ENCODE peak calls at places on chromosomes 1 and 21, in five cellular contexts. J is K562, W is HCT116, I is H1, M is GM12878. R is an unnamed sample.

GRCh38 chr21:38136201-38136600 is 120.6 kb upstream of the KCNJ15 start:
- DNase-seq in J (no peak), W (no peak), I (no peak), M (no peak), R (no peak)

GRCh38 chr1:243575070-243575469 is 275.0 kb downstream of the AKT3 start:
- DNase-seq in W (no peak), I (no peak), M (no peak), J (no peak), R (no peak)

GRCh38 chr21:44046734-44047133 is 34.6 kb downstream of the TRAPPC10 start:
- DNase-seq in J (no peak), W (no peak), I (no peak), M (no peak), R (no peak)

GRCh38 chr1:116111196-116112021 is at the start of gene MAB21L3:
- DNase-seq in J (no peak), W (no peak), M (peak; percentile 40), I (no peak), R (no peak)

GRCh38 chr1:25031601-25031965 is 101.5 kb upstream of the RUNX3 start:
- DNase-seq in J (no peak), W (no peak), I (no peak), M (no peak), R (no peak)

GRCh38 chr1:178055093-178055492 is 38.8 kb upstream of the RASAL2 start:
- DNase-seq in M (no peak), I (peak; percentile 74), W (no peak), J (no peak), R (no peak)

GRCh38 chr1:244865820-244866219 is 1.5 kb upstream of the HNRNPU start:
- DNase-seq in I (no peak), W (no peak), J (no peak), M (no peak), R (no peak)

GRCh38 chr1:160357286-160358002 is 9.4 kb upstream of the NHLH1 start:
- DNase-seq in J (no peak), I (no peak), W (no peak), M (no peak), R (no peak)

GRCh38 chr21:42263591-42264131 is 44.7 kb downstream of the ABCG1 start:
- DNase-seq in M (no peak), I (no peak), J (no peak), W (no peak), R (no peak)

GRCh38 chr1:74772945-74773344 is 40.0 kb downstream of the TYW3 start:
- DNase-seq in M (no peak), J (no peak), I (no peak), W (no peak), R (no peak)

GRCh38 chr1:26784023-26784871 is 3.5 kb upstream of the PIGV start:
- DNase-seq in I (no peak), J (peak; percentile 97), M (no peak), W (no peak), R (peak; percentile 75)

GRCh38 chr1:230274254-230274653 is 151.9 kb downstream of the PGBD5 start:
- DNase-seq in I (no peak), M (no peak), J (no peak), W (no peak), R (no peak)

GRCh38 chr1:162070094-162070748 is 730 bp downstream of the NOS1AP start:
- DNase-seq in I (no peak), W (no peak), M (no peak), J (no peak), R (no peak)

GRCh38 chr1:2183937-2184334 is 10.6 kb downstream of the FAAP20 start:
- DNase-seq in I (no peak), J (no peak), W (no peak), M (no peak), R (no peak)

GRCh38 chr1:171988243-171988642 is 146.9 kb downstream of the DNM3 start:
- DNase-seq in J (no peak), M (no peak), W (no peak), I (no peak), R (no peak)

GRCh38 chr1:37901191-37901892 is 42.0 kb upstream of the MTF1 start:
- DNase-seq in W (no peak), J (no peak), I (no peak), M (peak; percentile 61), R (no peak)

GRCh38 chr1:182968846-182969734 is 16.1 kb upstream of the SHCBP1L start:
- DNase-seq in J (no peak), W (no peak), M (no peak), I (no peak), R (no peak)

DNA sequence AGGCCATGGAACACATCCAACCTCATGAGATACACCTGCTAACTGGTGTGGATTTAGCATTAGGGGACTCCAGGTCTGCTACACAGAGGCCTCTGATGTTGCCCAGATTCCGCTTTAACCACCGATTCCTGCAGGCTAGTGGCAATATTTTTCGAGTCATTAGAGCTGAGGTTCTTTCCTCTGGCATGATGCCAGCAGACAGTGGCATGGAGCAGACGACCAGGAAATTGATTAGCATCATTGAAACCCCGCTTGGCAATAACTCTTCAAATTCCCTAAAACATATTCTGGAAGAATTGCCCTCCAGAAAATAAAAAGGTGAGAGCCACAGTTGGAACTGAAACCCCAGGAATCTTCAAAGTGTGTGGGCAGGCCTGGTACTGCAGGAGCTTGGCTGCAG is 28.4 kb upstream of the ETV3 start:
- DNase-seq in J (no peak), I (no peak), W (no peak), M (no peak), R (no peak)
- TF ChIP-seq YY1 in J (no peak), I (no peak), W (no peak), M (no peak), R (no peak)

GRCh38 chr1:31799196-31799894 is 16.5 kb downstream of the SPOCD1 start:
- DNase-seq in I (no peak), W (no peak), M (no peak), J (no peak), R (no peak)
- H3K4me3 ChIP-seq in I (no peak overlapping the region), W (no peak overlapping the region), M (no peak overlapping the region), J (no peak overlapping the region), R (no peak overlapping the region)

GRCh38 chr21:34889537-34890257 is 159.4 kb downstream of the RUNX1 start:
- DNase-seq in M (no peak), W (no peak), J (peak; percentile 87), I (peak; percentile 80), R (no peak)

GRCh38 chr21:34890258-34890723 is 158.8 kb downstream of the RUNX1 start:
- DNase-seq in W (no peak), I (peak; percentile 46), J (no peak), M (no peak), R (no peak)

GRCh38 chr21:34889287-34889536 is 159.9 kb downstream of the RUNX1 start:
- DNase-seq in I (no peak), M (no peak), W (no peak), J (no peak), R (no peak)

GRCh38 chr21:34887729-34888568 is 161.2 kb downstream of the RUNX1 start:
- DNase-seq in W (no peak), M (no peak), I (no peak), J (peak; percentile 74), R (no peak)

GRCh38 chr21:34888569-34889286 is 160.4 kb downstream of the RUNX1 start:
- DNase-seq in M (no peak), I (peak; percentile 86), J (peak; percentile 90), W (peak; percentile 86), R (peak; percentile 95)
- TF ChIP-seq ZNF274 in M (no peak), I (no peak), J (no peak), W (no peak), R (no peak)

DNA sequence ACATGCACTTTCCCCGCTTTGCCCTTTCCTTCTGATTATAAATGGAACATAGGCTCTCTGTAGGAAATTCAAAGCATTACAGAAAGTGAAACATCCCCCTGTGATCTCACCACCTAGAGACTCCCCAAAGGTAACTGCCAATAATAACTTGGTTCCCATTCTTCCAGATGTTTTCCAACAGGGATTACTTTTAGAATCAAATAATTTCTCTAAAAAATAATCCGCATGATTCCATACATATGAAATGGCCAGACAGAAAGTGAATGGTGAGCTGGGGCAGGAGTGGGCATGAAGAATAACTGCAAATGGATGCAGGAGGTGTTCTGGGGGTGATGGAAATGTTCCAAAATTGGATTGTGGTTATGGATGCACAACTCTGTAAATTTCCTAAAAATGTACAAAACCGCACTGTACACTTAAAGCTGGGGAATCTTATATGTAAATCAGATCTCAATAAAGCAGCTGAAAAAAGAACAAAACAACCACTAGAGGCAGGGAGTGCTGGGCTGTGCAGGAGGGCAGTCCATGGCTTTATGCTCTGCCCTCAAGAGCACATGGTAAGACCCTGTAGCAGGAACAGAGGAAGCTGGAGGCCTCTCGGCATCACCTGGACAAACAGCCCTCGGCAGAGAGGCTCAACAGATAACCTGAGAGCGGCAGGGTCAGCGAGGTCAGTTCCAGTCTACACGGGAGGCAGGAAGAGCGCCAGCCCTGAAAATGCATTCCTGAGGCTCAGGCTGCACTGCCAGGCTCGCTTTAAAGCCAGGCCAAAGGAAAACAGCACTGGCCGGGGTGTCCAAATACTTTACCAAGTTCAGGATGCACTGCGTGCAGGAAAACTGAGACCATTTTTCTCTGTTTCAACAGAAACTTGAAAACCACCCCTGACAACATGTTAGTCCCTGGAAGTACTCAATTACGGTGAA is 39.7 kb downstream of the CAPZB start:
- DNase-seq in J (peak; percentile 36), M (no peak), I (no peak), W (no peak), R (no peak)
- TF ChIP-seq YY1 in J (no peak), M (no peak), I (no peak), W (no peak), R (no peak)

DNA sequence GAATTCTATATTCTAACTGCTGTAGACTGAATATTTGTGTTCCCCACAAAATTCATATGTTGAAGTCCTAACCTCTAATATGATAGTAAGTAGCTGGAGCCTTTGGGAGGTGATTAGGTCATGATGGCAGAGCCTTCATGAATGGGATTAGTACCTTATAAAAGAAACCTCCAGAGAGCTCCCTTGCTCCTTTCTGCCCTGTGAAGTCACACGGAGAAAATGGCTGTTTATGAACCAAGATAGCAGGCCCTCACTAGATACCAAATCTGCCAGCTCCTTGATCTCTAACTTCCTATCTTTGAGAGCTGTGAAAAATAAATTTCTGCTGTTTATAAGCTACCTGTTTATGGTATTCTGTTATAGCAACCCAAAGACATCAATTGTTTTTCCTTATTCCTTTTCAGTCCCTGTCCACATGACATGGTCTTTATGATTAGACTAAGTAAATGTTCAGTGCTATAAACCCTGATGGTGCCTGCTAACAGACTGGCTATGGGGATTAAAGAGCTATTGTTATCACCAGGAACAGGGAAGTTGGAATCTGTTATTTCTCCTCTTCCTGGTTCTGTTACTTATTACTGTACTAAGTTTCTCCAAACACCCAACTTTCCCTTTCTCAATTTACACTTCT is 9.6 kb upstream of the STIL start:
- DNase-seq in M (no peak), J (no peak), I (no peak), W (no peak), R (no peak)
- H3K4me3 ChIP-seq in M (no peak overlapping the region), J (no peak overlapping the region), I (no peak overlapping the region), W (no peak overlapping the region), R (no peak overlapping the region)

R was measured in NT2/D1.